ENCODE peak calls at places on chromosomes 16 and 17, in ten cellular contexts. One of them, this sample, is unnamed. For H3K27me3, the result is how much of the 10 kb centered on the place peaks cover.

GRCh38 chr17:21463779-21464407 is 87.7 kb downstream of the KCNJ12 start:
- DNase-seq in body of pancreas: no peak
- DNase-seq in tibial artery: no peak
- DNase-seq in PC-9: no peak
- DNase-seq in thoracic aorta: no peak
- DNase-seq in bronchial epithelial cell: no peak
- DNase-seq in WERI-Rb-1: no peak
- DNase-seq in pancreas: no peak
- DNase-seq in suprapubic skin: no peak
- DNase-seq in adrenal gland: no peak
- DNase-seq in this sample: no peak

GRCh38 chr17:5832886-5833285 is 237.3 kb upstream of the WSCD1 start:
- DNase-seq in body of pancreas: no peak
- DNase-seq in tibial artery: no peak
- DNase-seq in PC-9: peak
- DNase-seq in thoracic aorta: no peak
- DNase-seq in bronchial epithelial cell: peak
- DNase-seq in WERI-Rb-1: no peak
- DNase-seq in pancreas: no peak
- DNase-seq in suprapubic skin: no peak
- DNase-seq in adrenal gland: no peak
- DNase-seq in this sample: no peak

GRCh38 chr16:46812781-46813555 is 18.0 kb downstream of the C16orf87 start:
- DNase-seq in body of pancreas: no peak
- DNase-seq in tibial artery: no peak
- DNase-seq in PC-9: no peak
- DNase-seq in thoracic aorta: no peak
- DNase-seq in bronchial epithelial cell: peak
- DNase-seq in WERI-Rb-1: no peak
- DNase-seq in pancreas: no peak
- DNase-seq in suprapubic skin: no peak
- DNase-seq in adrenal gland: no peak
- DNase-seq in this sample: no peak

GRCh38 chr16:69566437-69567030 is 768 bp downstream of the NFAT5 start:
- DNase-seq in body of pancreas: peak
- DNase-seq in tibial artery: peak
- DNase-seq in PC-9: peak
- DNase-seq in thoracic aorta: no peak
- DNase-seq in bronchial epithelial cell: peak
- DNase-seq in WERI-Rb-1: peak
- DNase-seq in pancreas: peak
- DNase-seq in suprapubic skin: peak
- DNase-seq in adrenal gland: peak
- DNase-seq in this sample: peak

GRCh38 chr16:27827765-27828164 is 235.7 kb downstream of the GSG1L start:
- DNase-seq in body of pancreas: no peak
- DNase-seq in tibial artery: no peak
- DNase-seq in PC-9: no peak
- DNase-seq in thoracic aorta: no peak
- DNase-seq in bronchial epithelial cell: no peak
- DNase-seq in WERI-Rb-1: no peak
- DNase-seq in pancreas: no peak
- DNase-seq in suprapubic skin: peak
- DNase-seq in adrenal gland: no peak
- DNase-seq in this sample: no peak

GRCh38 chr17:81026266-81027036 is 8.5 kb upstream of the BAIAP2 start:
- DNase-seq in body of pancreas: no peak
- DNase-seq in tibial artery: no peak
- DNase-seq in PC-9: no peak
- DNase-seq in thoracic aorta: no peak
- DNase-seq in bronchial epithelial cell: no peak
- DNase-seq in WERI-Rb-1: no peak
- DNase-seq in pancreas: no peak
- DNase-seq in suprapubic skin: no peak
- DNase-seq in adrenal gland: no peak
- DNase-seq in this sample: no peak

GRCh38 chr17:79739148-79740062 is 8.7 kb downstream of the ENPP7 start:
- DNase-seq in body of pancreas: peak
- DNase-seq in tibial artery: no peak
- DNase-seq in PC-9: peak
- DNase-seq in thoracic aorta: no peak
- DNase-seq in bronchial epithelial cell: no peak
- DNase-seq in WERI-Rb-1: no peak
- DNase-seq in pancreas: no peak
- DNase-seq in suprapubic skin: no peak
- DNase-seq in adrenal gland: no peak
- DNase-seq in this sample: no peak

GRCh38 chr17:42288985-42289862 is 926 bp downstream of the STAT5A start:
- DNase-seq in body of pancreas: peak
- DNase-seq in tibial artery: no peak
- DNase-seq in PC-9: no peak
- DNase-seq in thoracic aorta: no peak
- DNase-seq in bronchial epithelial cell: no peak
- DNase-seq in WERI-Rb-1: no peak
- DNase-seq in pancreas: peak
- DNase-seq in suprapubic skin: peak
- DNase-seq in adrenal gland: peak
- DNase-seq in this sample: no peak

GRCh38 chr17:79948406-79948917 is 87.2 kb downstream of the TBC1D16 start:
- DNase-seq in body of pancreas: no peak
- DNase-seq in tibial artery: no peak
- DNase-seq in PC-9: no peak
- DNase-seq in thoracic aorta: no peak
- DNase-seq in bronchial epithelial cell: no peak
- DNase-seq in WERI-Rb-1: peak
- DNase-seq in pancreas: no peak
- DNase-seq in suprapubic skin: no peak
- DNase-seq in adrenal gland: no peak
- DNase-seq in this sample: no peak

GRCh38 chr17:21262259-21262993 is 9.2 kb upstream of the NATD1 start:
- DNase-seq in body of pancreas: no peak
- DNase-seq in tibial artery: no peak
- DNase-seq in PC-9: no peak
- DNase-seq in thoracic aorta: no peak
- DNase-seq in bronchial epithelial cell: no peak
- DNase-seq in WERI-Rb-1: no peak
- DNase-seq in pancreas: no peak
- DNase-seq in suprapubic skin: no peak
- DNase-seq in adrenal gland: no peak
- DNase-seq in this sample: no peak

DNA sequence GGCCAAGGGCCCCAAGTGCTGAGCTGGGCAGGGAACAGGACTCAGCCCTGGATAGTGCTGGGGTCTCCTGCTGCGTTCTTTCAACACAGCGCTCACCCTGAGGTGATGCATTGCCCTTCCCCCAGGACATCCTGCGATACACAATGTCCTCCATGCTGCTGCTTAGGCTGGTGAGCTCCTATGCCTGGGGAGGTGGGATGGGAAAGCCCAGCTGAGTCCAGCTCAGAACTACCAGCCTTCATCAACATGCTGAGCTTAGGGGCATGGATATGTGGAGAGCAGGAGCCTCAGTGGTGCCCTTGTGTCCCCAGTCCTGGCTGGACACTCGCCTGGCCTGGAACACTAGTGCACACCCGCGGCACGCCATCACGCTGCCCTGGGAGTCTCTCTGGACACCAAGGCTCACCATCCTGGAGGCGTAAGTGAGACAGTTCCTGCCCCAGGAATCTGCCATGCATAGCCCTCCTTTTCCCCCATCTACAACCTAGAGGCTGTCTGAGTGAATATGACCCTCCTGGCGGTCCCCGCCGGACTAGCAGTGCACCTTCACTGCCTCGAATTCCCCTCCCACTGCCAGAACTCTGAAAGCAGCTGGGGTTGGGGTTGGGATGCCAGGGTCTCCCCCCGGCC is 710 bp downstream of the ZACN start:
- DNase-seq in body of pancreas: no peak
- DNase-seq in tibial artery: no peak
- DNase-seq in PC-9: no peak
- DNase-seq in thoracic aorta: no peak
- DNase-seq in bronchial epithelial cell: no peak
- DNase-seq in WERI-Rb-1: peak
- DNase-seq in pancreas: no peak
- DNase-seq in suprapubic skin: no peak
- DNase-seq in adrenal gland: no peak
- DNase-seq in this sample: no peak
- H3K4me3 ChIP-seq in body of pancreas: no peak
- H3K4me3 ChIP-seq in tibial artery: no peak
- H3K4me3 ChIP-seq in PC-9: no peak
- H3K4me3 ChIP-seq in thoracic aorta: no peak
- H3K4me3 ChIP-seq in bronchial epithelial cell: no peak
- H3K4me3 ChIP-seq in WERI-Rb-1: no peak
- H3K4me3 ChIP-seq in pancreas: no peak
- H3K4me3 ChIP-seq in suprapubic skin: no peak
- H3K4me3 ChIP-seq in adrenal gland: no peak
- H3K4me3 ChIP-seq in this sample: no peak

GRCh38 chr16:3458852-3459361 is 15.4 kb downstream of the NAA60 start:
- DNase-seq in body of pancreas: peak
- DNase-seq in tibial artery: no peak
- DNase-seq in PC-9: no peak
- DNase-seq in thoracic aorta: no peak
- DNase-seq in bronchial epithelial cell: peak
- DNase-seq in WERI-Rb-1: no peak
- DNase-seq in pancreas: no peak
- DNase-seq in suprapubic skin: no peak
- DNase-seq in adrenal gland: no peak
- DNase-seq in this sample: peak
- TF ChIP-seq CTCF in body of pancreas: no peak
- TF ChIP-seq CTCF in tibial artery: no peak
- TF ChIP-seq CTCF in PC-9: no peak
- TF ChIP-seq CTCF in thoracic aorta: no peak
- TF ChIP-seq CTCF in bronchial epithelial cell: no peak
- TF ChIP-seq CTCF in WERI-Rb-1: no peak
- TF ChIP-seq CTCF in pancreas: no peak
- TF ChIP-seq CTCF in suprapubic skin: no peak
- TF ChIP-seq CTCF in adrenal gland: no peak
- TF ChIP-seq CTCF in this sample: no peak

DNA sequence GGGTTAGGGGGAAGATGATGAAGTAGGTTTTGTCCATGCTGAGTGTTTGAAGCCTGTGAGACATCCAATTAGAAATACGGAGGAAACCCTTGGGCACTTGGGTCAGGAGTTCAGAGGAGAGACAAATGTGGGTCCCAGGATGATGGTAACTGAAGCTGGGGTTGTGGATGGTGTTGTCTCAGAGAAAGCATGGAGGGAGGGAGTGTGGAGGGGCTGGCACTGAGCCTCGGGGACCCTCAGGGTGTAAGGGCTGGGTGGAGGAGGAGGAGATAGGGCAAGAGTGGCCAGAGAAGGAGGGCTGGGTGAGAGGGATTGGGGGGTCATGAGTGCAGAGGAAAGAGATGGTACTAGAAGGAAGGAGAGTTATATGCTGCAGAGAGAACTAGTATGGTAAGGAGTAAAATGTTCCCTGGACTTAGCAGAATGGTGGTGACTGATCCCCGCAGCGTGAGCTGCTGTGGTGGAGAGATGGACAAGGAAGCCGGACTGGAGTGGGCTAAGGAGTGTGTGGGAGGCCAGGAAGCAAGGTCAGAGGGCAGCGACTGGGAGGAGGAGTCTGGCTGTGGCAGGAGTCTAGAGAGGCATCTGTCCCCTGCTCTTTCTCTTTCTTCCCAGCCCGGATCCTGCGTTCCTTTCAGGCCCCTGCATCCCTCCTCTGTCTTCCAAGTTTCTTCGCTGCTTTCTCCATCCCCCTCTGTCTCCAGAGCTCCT is 3.8 kb upstream of the COL1A1 start:
- DNase-seq in body of pancreas: no peak
- DNase-seq in tibial artery: peak
- DNase-seq in PC-9: no peak
- DNase-seq in thoracic aorta: no peak
- DNase-seq in bronchial epithelial cell: no peak
- DNase-seq in WERI-Rb-1: no peak
- DNase-seq in pancreas: no peak
- DNase-seq in suprapubic skin: no peak
- DNase-seq in adrenal gland: no peak
- DNase-seq in this sample: no peak
- H3K27me3 ChIP-seq in body of pancreas: under half
- H3K27me3 ChIP-seq in tibial artery: under half
- H3K27me3 ChIP-seq in PC-9: half or more
- H3K27me3 ChIP-seq in thoracic aorta: under half
- H3K27me3 ChIP-seq in bronchial epithelial cell: under half
- H3K27me3 ChIP-seq in WERI-Rb-1: under half
- H3K27me3 ChIP-seq in pancreas: under half
- H3K27me3 ChIP-seq in suprapubic skin: under half
- H3K27me3 ChIP-seq in adrenal gland: under half
- H3K27me3 ChIP-seq in this sample: under half

DNA sequence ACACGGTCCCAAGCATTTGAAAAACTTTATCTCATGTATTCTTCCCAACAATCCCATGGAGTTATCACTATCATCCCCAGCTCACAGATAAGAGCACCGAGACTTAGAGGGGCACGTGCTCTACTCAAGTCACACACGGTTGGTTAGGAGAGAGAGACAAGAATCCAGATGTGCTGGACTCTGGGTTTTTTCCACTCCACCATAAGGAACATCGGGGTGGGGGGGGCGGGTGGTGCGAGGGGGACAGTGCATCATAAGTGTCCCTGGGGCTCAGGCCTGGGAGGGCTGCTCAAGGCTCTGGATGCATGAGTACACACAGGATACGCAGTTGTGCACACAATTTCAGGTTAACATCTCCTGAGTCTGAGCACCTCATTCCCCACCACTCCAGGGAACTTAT is 7.4 kb downstream of the CDC42EP4 start:
- DNase-seq in body of pancreas: no peak
- DNase-seq in tibial artery: no peak
- DNase-seq in PC-9: no peak
- DNase-seq in thoracic aorta: no peak
- DNase-seq in bronchial epithelial cell: no peak
- DNase-seq in WERI-Rb-1: no peak
- DNase-seq in pancreas: no peak
- DNase-seq in suprapubic skin: no peak
- DNase-seq in adrenal gland: peak
- DNase-seq in this sample: no peak
- H3K4me3 ChIP-seq in body of pancreas: no peak
- H3K4me3 ChIP-seq in tibial artery: peak
- H3K4me3 ChIP-seq in PC-9: no peak
- H3K4me3 ChIP-seq in thoracic aorta: peak
- H3K4me3 ChIP-seq in bronchial epithelial cell: no peak
- H3K4me3 ChIP-seq in WERI-Rb-1: no peak
- H3K4me3 ChIP-seq in pancreas: no peak
- H3K4me3 ChIP-seq in suprapubic skin: peak
- H3K4me3 ChIP-seq in adrenal gland: peak
- H3K4me3 ChIP-seq in this sample: no peak

GRCh38 chr16:1567988-1568387 is 34.5 kb downstream of the TMEM204 start:
- DNase-seq in body of pancreas: no peak
- DNase-seq in tibial artery: no peak
- DNase-seq in PC-9: no peak
- DNase-seq in thoracic aorta: no peak
- DNase-seq in bronchial epithelial cell: no peak
- DNase-seq in WERI-Rb-1: no peak
- DNase-seq in pancreas: no peak
- DNase-seq in suprapubic skin: no peak
- DNase-seq in adrenal gland: no peak
- DNase-seq in this sample: no peak
- TF ChIP-seq CTCF in body of pancreas: no peak
- TF ChIP-seq CTCF in tibial artery: no peak
- TF ChIP-seq CTCF in PC-9: no peak
- TF ChIP-seq CTCF in thoracic aorta: no peak
- TF ChIP-seq CTCF in bronchial epithelial cell: no peak
- TF ChIP-seq CTCF in WERI-Rb-1: no peak
- TF ChIP-seq CTCF in pancreas: no peak
- TF ChIP-seq CTCF in suprapubic skin: no peak
- TF ChIP-seq CTCF in adrenal gland: no peak
- TF ChIP-seq CTCF in this sample: no peak

This sample was measured in lung.